ENCODE peak calls at places on chromosomes 11 and 22, in five cellular contexts. I is AG09309, K is T-helper 9 cell, H is LoVo, S is EH. X is an unnamed sample.

GRCh38 chr11:3073029-3073435 is 15.8 kb upstream of the CARS1 start:
- DNase-seq in I (peak; percentile 53), H (no peak), K (no peak), S (peak; percentile 32), X (no peak)

GRCh38 chr11:78344676-78345075 is 72.9 kb downstream of the GAB2 start:
- DNase-seq in S (peak; percentile 7), I (no peak), H (no peak), K (no peak), X (peak; percentile 55)

GRCh38 chr22:41939981-41940852 is 6.7 kb downstream of the CENPM start:
- DNase-seq in H (no peak), I (no peak), S (no peak), K (peak; percentile 91), X (no peak)

GRCh38 chr11:2728663-2729332 is 29.0 kb upstream of the KCNQ1OT1 start:
- DNase-seq in I (no peak), K (no peak), H (no peak), S (no peak), X (no peak)

GRCh38 chr11:8016396-8016949 is 29.3 kb downstream of the EIF3F start:
- DNase-seq in S (no peak), K (no peak), H (no peak), I (no peak), X (no peak)

GRCh38 chr11:59106363-59107336 is at the start of gene FAM111B:
- DNase-seq in I (peak; percentile 60), S (peak; percentile 93), H (peak; percentile 82), K (peak; percentile 28), X (peak; percentile 98)

GRCh38 chr11:1297011-1297575 is 12.3 kb downstream of the TOLLIP start:
- DNase-seq in H (no peak), K (no peak), I (no peak), S (no peak), X (no peak)

GRCh38 chr22:18987765-18988164 is 51.7 kb upstream of the PRODH start:
- DNase-seq in I (no peak), H (peak; percentile 5), S (no peak), K (no peak), X (no peak)

GRCh38 chr11:126874831-126875230 is 125.7 kb downstream of the KIRREL3 start:
- DNase-seq in H (no peak), S (peak; percentile 15), K (no peak), I (no peak), X (no peak)

GRCh38 chr22:39179841-39180335 is 27.4 kb upstream of the CBX7 start:
- DNase-seq in H (no peak), I (no peak), K (no peak), S (no peak), X (no peak)

GRCh38 chr11:27153136-27153535 is 112.5 kb downstream of the BBOX1 start:
- DNase-seq in I (no peak), H (no peak), S (peak; percentile 36), K (no peak), X (no peak)

GRCh38 chr11:16776716-16777115 is 38.3 kb downstream of the C11orf58 start:
- DNase-seq in S (peak; percentile 39), H (no peak), K (no peak), I (no peak), X (no peak)

GRCh38 chr11:48384670-48385069 is 18.4 kb upstream of the OR4C5 start:
- DNase-seq in K (no peak), S (no peak), H (no peak), I (no peak), X (no peak)

GRCh38 chr11:7637447-7638157 is 35.7 kb downstream of the CYB5R2 start:
- DNase-seq in S (peak; percentile 80), H (no peak), K (no peak), I (peak; percentile 57), X (peak; percentile 20)

GRCh38 chr11:44651535-44652130 is 75.1 kb upstream of the TSPAN18 start:
- DNase-seq in S (no peak), H (no peak), K (no peak), I (no peak), X (no peak)

GRCh38 chr22:33539902-33540751 is 380.1 kb downstream of the LARGE1 start:
- DNase-seq in H (peak; percentile 84), K (no peak), I (no peak), S (peak; percentile 42), X (peak; percentile 7)

GRCh38 chr11:3200388-3201111 is 18.1 kb downstream of the MRGPRG start:
- DNase-seq in S (no peak), K (no peak), H (no peak), I (no peak), X (no peak)

GRCh38 chr22:27913162-27913741 is 5.8 kb downstream of the PITPNB start:
- DNase-seq in H (no peak), K (no peak), I (no peak), S (peak; percentile 40), X (no peak)

GRCh38 chr11:124837491-124837856 is 27.8 kb upstream of the ROBO3 start:
- DNase-seq in K (no peak), I (peak; percentile 81), H (peak; percentile 57), S (peak; percentile 79), X (peak; percentile 93)

GRCh38 chr11:108218912-108219783 is 3.3 kb downstream of the NPAT start:
- DNase-seq in H (no peak), S (no peak), K (no peak), I (no peak), X (no peak)

GRCh38 chr11:104682241-104682640 is 216.0 kb downstream of the CASP12 start:
- DNase-seq in S (no peak), I (no peak), H (no peak), K (no peak), X (no peak)

GRCh38 chr22:49525366-49525765 is 302.3 kb downstream of the BRD1 start:
- DNase-seq in K (no peak), S (no peak), H (no peak), I (no peak), X (no peak)

GRCh38 chr22:20578192-20578591 is 70.8 kb downstream of the MED15 start:
- DNase-seq in I (no peak), K (no peak), H (no peak), S (no peak), X (no peak)

X was measured in PC-3.